ENCODE peak calls at places on chromosomes 5 and 9, in seven cellular contexts. One of them, this sample, is unnamed.

GRCh38 chr9:36632892-36633291 is 60.2 kb downstream of the MELK start:
- DNase-seq in endothelial cell: no peak
- DNase-seq in osteocyte: no peak
- DNase-seq in astrocyte of the spinal cord: peak
- DNase-seq in fibroblast of lung: peak
- DNase-seq in progenitor cell of endocrine pancreas: no peak
- DNase-seq in AG09309: peak
- DNase-seq in this sample: peak

GRCh38 chr5:177434437-177434836 is 8.0 kb downstream of the GRK6 start:
- DNase-seq in endothelial cell: no peak
- DNase-seq in osteocyte: no peak
- DNase-seq in astrocyte of the spinal cord: no peak
- DNase-seq in fibroblast of lung: no peak
- DNase-seq in progenitor cell of endocrine pancreas: no peak
- DNase-seq in AG09309: no peak
- DNase-seq in this sample: no peak

GRCh38 chr5:139925650-139926640 is 117.2 kb downstream of the NRG2 start:
- DNase-seq in endothelial cell: no peak
- DNase-seq in osteocyte: peak
- DNase-seq in astrocyte of the spinal cord: peak
- DNase-seq in fibroblast of lung: no peak
- DNase-seq in progenitor cell of endocrine pancreas: no peak
- DNase-seq in AG09309: no peak
- DNase-seq in this sample: no peak

GRCh38 chr5:54867310-54867944 is 118.0 kb downstream of the ESM1 start:
- DNase-seq in endothelial cell: no peak
- DNase-seq in osteocyte: no peak
- DNase-seq in astrocyte of the spinal cord: peak
- DNase-seq in fibroblast of lung: peak
- DNase-seq in progenitor cell of endocrine pancreas: no peak
- DNase-seq in AG09309: no peak
- DNase-seq in this sample: peak

GRCh38 chr9:94847486-94847885 is 121.0 kb downstream of the AOPEP start:
- DNase-seq in endothelial cell: no peak
- DNase-seq in osteocyte: no peak
- DNase-seq in astrocyte of the spinal cord: peak
- DNase-seq in fibroblast of lung: peak
- DNase-seq in progenitor cell of endocrine pancreas: no peak
- DNase-seq in AG09309: peak
- DNase-seq in this sample: peak

GRCh38 chr9:2159521-2160417 is 144.6 kb downstream of the SMARCA2 start:
- DNase-seq in endothelial cell: no peak
- DNase-seq in osteocyte: no peak
- DNase-seq in astrocyte of the spinal cord: peak
- DNase-seq in fibroblast of lung: no peak
- DNase-seq in progenitor cell of endocrine pancreas: no peak
- DNase-seq in AG09309: no peak
- DNase-seq in this sample: peak

GRCh38 chr5:448061-448765 is 5.2 kb downstream of the EXOC3 start:
- DNase-seq in endothelial cell: no peak
- DNase-seq in osteocyte: no peak
- DNase-seq in astrocyte of the spinal cord: no peak
- DNase-seq in fibroblast of lung: no peak
- DNase-seq in progenitor cell of endocrine pancreas: no peak
- DNase-seq in AG09309: no peak
- DNase-seq in this sample: no peak

GRCh38 chr5:143188692-143189091 is 214.8 kb downstream of the NR3C1 start:
- DNase-seq in endothelial cell: no peak
- DNase-seq in osteocyte: no peak
- DNase-seq in astrocyte of the spinal cord: no peak
- DNase-seq in fibroblast of lung: no peak
- DNase-seq in progenitor cell of endocrine pancreas: no peak
- DNase-seq in AG09309: no peak
- DNase-seq in this sample: no peak

GRCh38 chr9:91001146-91001611 is 199.6 kb downstream of the SYK start:
- DNase-seq in endothelial cell: no peak
- DNase-seq in osteocyte: no peak
- DNase-seq in astrocyte of the spinal cord: peak
- DNase-seq in fibroblast of lung: peak
- DNase-seq in progenitor cell of endocrine pancreas: no peak
- DNase-seq in AG09309: no peak
- DNase-seq in this sample: peak

GRCh38 chr5:61449756-61450155 is 117.7 kb downstream of the ZSWIM6 start:
- DNase-seq in endothelial cell: no peak
- DNase-seq in osteocyte: no peak
- DNase-seq in astrocyte of the spinal cord: no peak
- DNase-seq in fibroblast of lung: no peak
- DNase-seq in progenitor cell of endocrine pancreas: no peak
- DNase-seq in AG09309: no peak
- DNase-seq in this sample: peak

GRCh38 chr5:53367727-53368126 is 112.7 kb upstream of the FST start:
- DNase-seq in endothelial cell: no peak
- DNase-seq in osteocyte: no peak
- DNase-seq in astrocyte of the spinal cord: no peak
- DNase-seq in fibroblast of lung: no peak
- DNase-seq in progenitor cell of endocrine pancreas: no peak
- DNase-seq in AG09309: no peak
- DNase-seq in this sample: no peak

GRCh38 chr9:77188242-77188641 is 10.9 kb downstream of the VPS13A start:
- DNase-seq in endothelial cell: no peak
- DNase-seq in osteocyte: no peak
- DNase-seq in astrocyte of the spinal cord: no peak
- DNase-seq in fibroblast of lung: no peak
- DNase-seq in progenitor cell of endocrine pancreas: no peak
- DNase-seq in AG09309: no peak
- DNase-seq in this sample: no peak

GRCh38 chr5:28344803-28345433 is 1306.5 kb upstream of the CDH9 start:
- DNase-seq in endothelial cell: peak
- DNase-seq in osteocyte: no peak
- DNase-seq in astrocyte of the spinal cord: peak
- DNase-seq in fibroblast of lung: peak
- DNase-seq in progenitor cell of endocrine pancreas: no peak
- DNase-seq in AG09309: no peak
- DNase-seq in this sample: peak

GRCh38 chr9:117744856-117745389 is 40.7 kb downstream of the TLR4 start:
- DNase-seq in endothelial cell: peak
- DNase-seq in osteocyte: no peak
- DNase-seq in astrocyte of the spinal cord: peak
- DNase-seq in fibroblast of lung: peak
- DNase-seq in progenitor cell of endocrine pancreas: no peak
- DNase-seq in AG09309: no peak
- DNase-seq in this sample: no peak

GRCh38 chr5:95959051-95959963 is 2.3 kb downstream of the ELL2 start:
- DNase-seq in endothelial cell: no peak
- DNase-seq in osteocyte: no peak
- DNase-seq in astrocyte of the spinal cord: no peak
- DNase-seq in fibroblast of lung: peak
- DNase-seq in progenitor cell of endocrine pancreas: no peak
- DNase-seq in AG09309: no peak
- DNase-seq in this sample: peak

GRCh38 chr5:75640395-75640794 is 29.1 kb downstream of the ANKDD1B start:
- DNase-seq in endothelial cell: no peak
- DNase-seq in osteocyte: no peak
- DNase-seq in astrocyte of the spinal cord: peak
- DNase-seq in fibroblast of lung: peak
- DNase-seq in progenitor cell of endocrine pancreas: no peak
- DNase-seq in AG09309: peak
- DNase-seq in this sample: peak

GRCh38 chr5:151319334-151319733 is 15.8 kb upstream of the SLC36A3 start:
- DNase-seq in endothelial cell: peak
- DNase-seq in osteocyte: peak
- DNase-seq in astrocyte of the spinal cord: peak
- DNase-seq in fibroblast of lung: peak
- DNase-seq in progenitor cell of endocrine pancreas: no peak
- DNase-seq in AG09309: no peak
- DNase-seq in this sample: peak

GRCh38 chr5:149827086-149827485 is 97.0 kb downstream of the PPARGC1B start:
- DNase-seq in endothelial cell: no peak
- DNase-seq in osteocyte: no peak
- DNase-seq in astrocyte of the spinal cord: no peak
- DNase-seq in fibroblast of lung: no peak
- DNase-seq in progenitor cell of endocrine pancreas: no peak
- DNase-seq in AG09309: no peak
- DNase-seq in this sample: no peak

GRCh38 chr5:10355071-10355889 is 1.8 kb downstream of the MARCHF6 start:
- DNase-seq in endothelial cell: no peak
- DNase-seq in osteocyte: no peak
- DNase-seq in astrocyte of the spinal cord: peak
- DNase-seq in fibroblast of lung: peak
- DNase-seq in progenitor cell of endocrine pancreas: no peak
- DNase-seq in AG09309: no peak
- DNase-seq in this sample: peak
- TF ChIP-seq CTCF in endothelial cell: no peak
- TF ChIP-seq CTCF in osteocyte: no peak
- TF ChIP-seq CTCF in astrocyte of the spinal cord: no peak
- TF ChIP-seq CTCF in fibroblast of lung: no peak
- TF ChIP-seq CTCF in progenitor cell of endocrine pancreas: no peak
- TF ChIP-seq CTCF in AG09309: no peak
- TF ChIP-seq CTCF in this sample: no peak

DNA sequence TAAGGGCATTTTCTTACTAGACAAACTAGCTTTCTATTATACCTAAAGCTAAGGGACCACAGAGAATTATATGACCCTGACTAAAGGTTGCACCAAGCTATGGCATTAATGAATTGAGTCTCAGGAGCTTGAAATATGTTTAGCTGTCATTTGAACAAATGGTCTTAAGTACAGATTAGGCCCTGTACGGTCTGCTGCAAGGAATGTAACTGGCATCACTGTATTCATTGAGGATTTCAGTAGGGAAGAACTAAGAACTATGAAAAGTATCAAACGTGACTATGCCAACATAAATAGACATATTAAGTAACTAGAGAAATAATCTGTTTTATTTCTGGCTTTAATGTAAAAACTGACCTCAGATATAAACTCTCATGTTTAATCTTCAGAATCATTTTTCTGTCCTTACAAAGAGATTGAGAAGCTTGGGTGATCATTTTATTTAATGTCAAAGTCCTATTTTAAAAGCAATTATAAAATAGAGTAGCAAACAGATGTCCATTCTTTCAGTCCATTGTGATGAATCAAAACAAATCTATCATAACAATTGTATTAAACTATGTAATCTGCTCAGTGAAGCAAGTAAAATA is 845.9 kb downstream of the MAT2B start:
- DNase-seq in endothelial cell: no peak
- DNase-seq in osteocyte: no peak
- DNase-seq in astrocyte of the spinal cord: no peak
- DNase-seq in fibroblast of lung: peak
- DNase-seq in progenitor cell of endocrine pancreas: no peak
- DNase-seq in AG09309: no peak
- DNase-seq in this sample: no peak
- TF ChIP-seq CTCF in endothelial cell: no peak
- TF ChIP-seq CTCF in osteocyte: no peak
- TF ChIP-seq CTCF in astrocyte of the spinal cord: no peak
- TF ChIP-seq CTCF in fibroblast of lung: no peak
- TF ChIP-seq CTCF in progenitor cell of endocrine pancreas: no peak
- TF ChIP-seq CTCF in AG09309: no peak
- TF ChIP-seq CTCF in this sample: no peak

GRCh38 chr5:58905944-58906343 is 323.1 kb downstream of the RAB3C start:
- DNase-seq in endothelial cell: no peak
- DNase-seq in osteocyte: no peak
- DNase-seq in astrocyte of the spinal cord: no peak
- DNase-seq in fibroblast of lung: no peak
- DNase-seq in progenitor cell of endocrine pancreas: no peak
- DNase-seq in AG09309: no peak
- DNase-seq in this sample: no peak

GRCh38 chr5:58904737-58905136 is 321.9 kb downstream of the RAB3C start:
- DNase-seq in endothelial cell: no peak
- DNase-seq in osteocyte: no peak
- DNase-seq in astrocyte of the spinal cord: no peak
- DNase-seq in fibroblast of lung: no peak
- DNase-seq in progenitor cell of endocrine pancreas: no peak
- DNase-seq in AG09309: no peak
- DNase-seq in this sample: no peak

GRCh38 chr5:58901271-58901670 is 318.4 kb downstream of the RAB3C start:
- DNase-seq in endothelial cell: no peak
- DNase-seq in osteocyte: no peak
- DNase-seq in astrocyte of the spinal cord: no peak
- DNase-seq in fibroblast of lung: no peak
- DNase-seq in progenitor cell of endocrine pancreas: no peak
- DNase-seq in AG09309: no peak
- DNase-seq in this sample: no peak

GRCh38 chr5:58902305-58902704 is 319.4 kb downstream of the RAB3C start:
- DNase-seq in endothelial cell: no peak
- DNase-seq in osteocyte: no peak
- DNase-seq in astrocyte of the spinal cord: no peak
- DNase-seq in fibroblast of lung: no peak
- DNase-seq in progenitor cell of endocrine pancreas: no peak
- DNase-seq in AG09309: no peak
- DNase-seq in this sample: no peak

GRCh38 chr5:58902765-58903164 is 319.9 kb downstream of the RAB3C start:
- DNase-seq in endothelial cell: no peak
- DNase-seq in osteocyte: no peak
- DNase-seq in astrocyte of the spinal cord: no peak
- DNase-seq in fibroblast of lung: no peak
- DNase-seq in progenitor cell of endocrine pancreas: no peak
- DNase-seq in AG09309: no peak
- DNase-seq in this sample: no peak
- TF ChIP-seq CTCF in endothelial cell: no peak
- TF ChIP-seq CTCF in osteocyte: peak
- TF ChIP-seq CTCF in astrocyte of the spinal cord: no peak
- TF ChIP-seq CTCF in fibroblast of lung: no peak
- TF ChIP-seq CTCF in progenitor cell of endocrine pancreas: no peak
- TF ChIP-seq CTCF in AG09309: no peak
- TF ChIP-seq CTCF in this sample: no peak

GRCh38 chr5:159128070-159128507 is 28.4 kb upstream of the EBF1 start:
- DNase-seq in endothelial cell: no peak
- DNase-seq in osteocyte: no peak
- DNase-seq in astrocyte of the spinal cord: no peak
- DNase-seq in fibroblast of lung: no peak
- DNase-seq in progenitor cell of endocrine pancreas: no peak
- DNase-seq in AG09309: no peak
- DNase-seq in this sample: no peak

GRCh38 chr5:159135896-159136531 is 36.3 kb upstream of the EBF1 start:
- DNase-seq in endothelial cell: no peak
- DNase-seq in osteocyte: no peak
- DNase-seq in astrocyte of the spinal cord: peak
- DNase-seq in fibroblast of lung: peak
- DNase-seq in progenitor cell of endocrine pancreas: no peak
- DNase-seq in AG09309: peak
- DNase-seq in this sample: peak

GRCh38 chr5:159132429-159133040 is 32.8 kb upstream of the EBF1 start:
- DNase-seq in endothelial cell: no peak
- DNase-seq in osteocyte: no peak
- DNase-seq in astrocyte of the spinal cord: no peak
- DNase-seq in fibroblast of lung: no peak
- DNase-seq in progenitor cell of endocrine pancreas: no peak
- DNase-seq in AG09309: no peak
- DNase-seq in this sample: no peak

GRCh38 chr5:159133041-159133741 is 33.5 kb upstream of the EBF1 start:
- DNase-seq in endothelial cell: no peak
- DNase-seq in osteocyte: no peak
- DNase-seq in astrocyte of the spinal cord: peak
- DNase-seq in fibroblast of lung: peak
- DNase-seq in progenitor cell of endocrine pancreas: no peak
- DNase-seq in AG09309: peak
- DNase-seq in this sample: peak
- TF ChIP-seq CTCF in endothelial cell: peak
- TF ChIP-seq CTCF in osteocyte: peak
- TF ChIP-seq CTCF in astrocyte of the spinal cord: peak
- TF ChIP-seq CTCF in fibroblast of lung: peak
- TF ChIP-seq CTCF in progenitor cell of endocrine pancreas: peak
- TF ChIP-seq CTCF in AG09309: peak
- TF ChIP-seq CTCF in this sample: peak

GRCh38 chr9:110977259-110977709 is 61.0 kb downstream of the LPAR1 start:
- DNase-seq in endothelial cell: no peak
- DNase-seq in osteocyte: no peak
- DNase-seq in astrocyte of the spinal cord: peak
- DNase-seq in fibroblast of lung: peak
- DNase-seq in progenitor cell of endocrine pancreas: no peak
- DNase-seq in AG09309: no peak
- DNase-seq in this sample: peak
- TF ChIP-seq CTCF in endothelial cell: no peak
- TF ChIP-seq CTCF in osteocyte: no peak
- TF ChIP-seq CTCF in astrocyte of the spinal cord: no peak
- TF ChIP-seq CTCF in fibroblast of lung: no peak
- TF ChIP-seq CTCF in progenitor cell of endocrine pancreas: no peak
- TF ChIP-seq CTCF in AG09309: no peak
- TF ChIP-seq CTCF in this sample: no peak

This sample was measured in MCF 10A.